ENCODE peak calls at places on chromosome 16, in nine cellular contexts. One of them, this sample, is unnamed.

GRCh38 chr16:79997257-79997656 is 396.7 kb upstream of the MAF start:
- DNase-seq in transverse colon: no peak
- DNase-seq in uterus: no peak
- DNase-seq in right lobe of liver: no peak
- DNase-seq in Peyer's patch: no peak
- DNase-seq in upper lobe of left lung: no peak
- DNase-seq in breast epithelium: no peak
- DNase-seq in body of pancreas: no peak
- DNase-seq in GM12891: no peak
- DNase-seq in this sample: no peak

GRCh38 chr16:71499775-71500364 is 10.7 kb upstream of the ZNF19 start:
- DNase-seq in transverse colon: peak; percentile 26
- DNase-seq in uterus: no peak
- DNase-seq in right lobe of liver: no peak
- DNase-seq in Peyer's patch: no peak
- DNase-seq in upper lobe of left lung: no peak
- DNase-seq in breast epithelium: no peak
- DNase-seq in body of pancreas: peak; percentile 59
- DNase-seq in GM12891: peak; percentile 24
- DNase-seq in this sample: no peak

GRCh38 chr16:25210758-25211157 is 6.0 kb upstream of the AQP8 start:
- DNase-seq in transverse colon: no peak
- DNase-seq in uterus: no peak
- DNase-seq in right lobe of liver: no peak
- DNase-seq in Peyer's patch: no peak
- DNase-seq in upper lobe of left lung: no peak
- DNase-seq in breast epithelium: no peak
- DNase-seq in body of pancreas: no peak
- DNase-seq in GM12891: no peak
- DNase-seq in this sample: no peak

GRCh38 chr16:1333149-1333812 is at the start of gene BAIAP3:
- DNase-seq in transverse colon: peak; percentile 64
- DNase-seq in uterus: no peak
- DNase-seq in right lobe of liver: no peak
- DNase-seq in Peyer's patch: peak; percentile 72
- DNase-seq in upper lobe of left lung: peak; percentile 93
- DNase-seq in breast epithelium: no peak
- DNase-seq in body of pancreas: peak; percentile 43
- DNase-seq in GM12891: peak; percentile 69
- DNase-seq in this sample: no peak

GRCh38 chr16:12097523-12098428 is 121.2 kb downstream of the SNX29 start:
- DNase-seq in transverse colon: peak; percentile 13
- DNase-seq in uterus: peak; percentile 31
- DNase-seq in right lobe of liver: peak; percentile 69
- DNase-seq in Peyer's patch: no peak
- DNase-seq in upper lobe of left lung: no peak
- DNase-seq in breast epithelium: no peak
- DNase-seq in body of pancreas: peak; percentile 32
- DNase-seq in GM12891: no peak
- DNase-seq in this sample: no peak

GRCh38 chr16:49366669-49367068 is 6.9 kb upstream of the C16orf78 start:
- DNase-seq in transverse colon: no peak
- DNase-seq in uterus: no peak
- DNase-seq in right lobe of liver: no peak
- DNase-seq in Peyer's patch: no peak
- DNase-seq in upper lobe of left lung: no peak
- DNase-seq in breast epithelium: no peak
- DNase-seq in body of pancreas: no peak
- DNase-seq in GM12891: no peak
- DNase-seq in this sample: no peak

GRCh38 chr16:50789757-50790156 is 47.9 kb downstream of the CYLD start:
- DNase-seq in transverse colon: no peak
- DNase-seq in uterus: no peak
- DNase-seq in right lobe of liver: no peak
- DNase-seq in Peyer's patch: no peak
- DNase-seq in upper lobe of left lung: no peak
- DNase-seq in breast epithelium: no peak
- DNase-seq in body of pancreas: no peak
- DNase-seq in GM12891: no peak
- DNase-seq in this sample: no peak

GRCh38 chr16:23423496-23424049 is 29.4 kb downstream of the COG7 start:
- DNase-seq in transverse colon: peak; percentile 85
- DNase-seq in uterus: peak; percentile 94
- DNase-seq in right lobe of liver: no peak
- DNase-seq in Peyer's patch: peak; percentile 59
- DNase-seq in upper lobe of left lung: no peak
- DNase-seq in breast epithelium: peak; percentile 95
- DNase-seq in body of pancreas: peak; percentile 77
- DNase-seq in GM12891: no peak
- DNase-seq in this sample: no peak

GRCh38 chr16:73434621-73435020 is 386.7 kb upstream of the ZFHX3 start:
- DNase-seq in transverse colon: no peak
- DNase-seq in uterus: no peak
- DNase-seq in right lobe of liver: no peak
- DNase-seq in Peyer's patch: no peak
- DNase-seq in upper lobe of left lung: no peak
- DNase-seq in breast epithelium: no peak
- DNase-seq in body of pancreas: no peak
- DNase-seq in GM12891: no peak
- DNase-seq in this sample: no peak

GRCh38 chr16:47375423-47375822 is 85.4 kb downstream of the ITFG1 start:
- DNase-seq in transverse colon: no peak
- DNase-seq in uterus: no peak
- DNase-seq in right lobe of liver: no peak
- DNase-seq in Peyer's patch: no peak
- DNase-seq in upper lobe of left lung: no peak
- DNase-seq in breast epithelium: no peak
- DNase-seq in body of pancreas: no peak
- DNase-seq in GM12891: no peak
- DNase-seq in this sample: no peak

GRCh38 chr16:24539850-24540484 is 601 bp downstream of the RBBP6 start:
- DNase-seq in transverse colon: peak; percentile 69
- DNase-seq in uterus: peak; percentile 57
- DNase-seq in right lobe of liver: peak; percentile 79
- DNase-seq in Peyer's patch: peak; percentile 79
- DNase-seq in upper lobe of left lung: peak; percentile 95
- DNase-seq in breast epithelium: peak; percentile 43
- DNase-seq in body of pancreas: peak; percentile 59
- DNase-seq in GM12891: peak; percentile 25
- DNase-seq in this sample: no peak

GRCh38 chr16:87223656-87224248 is 93.4 kb downstream of the C16orf95 start:
- DNase-seq in transverse colon: no peak
- DNase-seq in uterus: no peak
- DNase-seq in right lobe of liver: no peak
- DNase-seq in Peyer's patch: no peak
- DNase-seq in upper lobe of left lung: no peak
- DNase-seq in breast epithelium: no peak
- DNase-seq in body of pancreas: no peak
- DNase-seq in GM12891: no peak
- DNase-seq in this sample: no peak

GRCh38 chr16:20768121-20768520 is 4.3 kb downstream of the ACSM3 start:
- DNase-seq in transverse colon: no peak
- DNase-seq in uterus: no peak
- DNase-seq in right lobe of liver: no peak
- DNase-seq in Peyer's patch: no peak
- DNase-seq in upper lobe of left lung: no peak
- DNase-seq in breast epithelium: no peak
- DNase-seq in body of pancreas: no peak
- DNase-seq in GM12891: no peak
- DNase-seq in this sample: no peak

DNA sequence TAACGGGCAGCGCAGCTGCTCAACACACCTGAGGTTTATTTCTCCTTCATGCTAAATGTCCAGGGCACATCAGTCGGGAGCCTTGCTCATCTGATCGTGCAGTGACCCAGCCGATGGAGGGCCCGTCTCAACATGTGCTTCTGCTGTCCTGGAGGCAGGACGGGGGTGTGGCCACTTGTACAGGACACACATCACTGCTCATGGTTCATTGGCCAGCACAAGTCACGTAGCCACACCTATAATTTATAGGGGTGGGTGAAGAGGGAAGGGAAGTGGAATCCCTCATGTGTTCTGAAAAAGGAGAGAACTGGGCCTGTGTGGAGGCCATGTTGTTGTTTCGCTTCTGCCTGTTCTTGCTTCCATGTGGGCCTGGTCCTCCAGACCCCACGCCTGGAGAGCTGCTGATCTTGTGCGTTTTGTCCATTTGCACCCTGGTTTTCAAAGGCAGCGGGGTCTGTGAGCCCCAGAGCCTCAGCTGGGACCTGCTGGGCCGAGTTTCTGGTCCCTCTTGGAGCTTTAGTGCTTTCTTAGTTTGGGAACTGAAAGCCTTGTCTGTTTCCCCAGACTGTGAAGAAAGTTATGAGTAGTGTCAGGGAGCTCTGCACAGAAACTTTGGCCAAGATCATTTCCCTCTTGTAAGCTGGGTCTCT is 60.5 kb downstream of the CMIP start:
- DNase-seq in transverse colon: peak; percentile 48
- DNase-seq in uterus: no peak
- DNase-seq in right lobe of liver: peak; percentile 55
- DNase-seq in Peyer's patch: no peak
- DNase-seq in upper lobe of left lung: no peak
- DNase-seq in breast epithelium: peak; percentile 46
- DNase-seq in body of pancreas: peak; percentile 41
- DNase-seq in GM12891: peak; percentile 54
- DNase-seq in this sample: no peak
- TF ChIP-seq POLR2A in transverse colon: no peak
- TF ChIP-seq POLR2A in uterus: no peak
- TF ChIP-seq POLR2A in right lobe of liver: no peak
- TF ChIP-seq POLR2A in Peyer's patch: no peak
- TF ChIP-seq POLR2A in upper lobe of left lung: no peak
- TF ChIP-seq POLR2A in breast epithelium: no peak
- TF ChIP-seq POLR2A in body of pancreas: no peak
- TF ChIP-seq POLR2A in GM12891: peak; percentile 51
- TF ChIP-seq POLR2A in this sample: no peak

DNA sequence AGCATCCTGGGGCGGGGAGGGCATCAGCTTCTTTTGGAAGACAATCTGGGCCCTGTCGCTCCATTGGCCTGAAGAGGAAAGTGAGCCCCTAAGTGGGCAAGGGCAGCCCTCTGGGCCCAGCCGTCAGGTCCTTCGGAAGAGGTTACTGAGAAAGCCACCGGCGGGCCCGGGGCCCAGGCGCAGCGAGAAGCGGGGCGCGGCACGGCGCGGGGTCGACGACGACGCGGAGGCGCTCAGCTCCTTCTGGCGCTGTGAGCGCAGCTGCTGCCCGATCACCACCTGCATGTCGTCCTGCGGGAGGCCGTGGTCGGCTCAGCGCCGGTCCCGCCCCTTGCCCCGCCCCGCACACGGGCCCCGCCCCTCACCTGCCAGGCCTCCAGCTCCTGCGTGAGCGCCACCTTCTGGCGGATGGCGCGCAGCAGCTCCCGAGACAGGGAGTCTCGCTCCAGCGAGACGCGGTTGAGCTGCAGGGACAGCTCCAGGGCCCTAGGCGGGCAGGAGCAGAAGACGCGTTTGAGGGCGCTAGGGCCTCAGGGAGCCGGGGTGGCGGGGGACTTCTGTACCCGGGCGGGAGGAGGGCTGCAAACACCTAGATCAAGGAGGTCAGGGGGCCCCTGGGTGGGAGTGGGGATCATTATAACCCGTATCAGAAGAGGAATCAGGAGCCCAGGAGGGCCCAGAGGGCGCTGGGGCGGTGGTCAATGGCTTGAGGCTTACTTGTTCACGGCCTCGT is 4.3 kb downstream of the THOC6 start:
- DNase-seq in transverse colon: peak; percentile 93
- DNase-seq in uterus: peak; percentile 54
- DNase-seq in right lobe of liver: peak; percentile 92
- DNase-seq in Peyer's patch: peak; percentile 95
- DNase-seq in upper lobe of left lung: peak; percentile 97
- DNase-seq in breast epithelium: peak; percentile 80
- DNase-seq in body of pancreas: peak; percentile 92
- DNase-seq in GM12891: peak; percentile 88
- DNase-seq in this sample: no peak
- TF ChIP-seq POLR2A in transverse colon: peak; percentile 34
- TF ChIP-seq POLR2A in uterus: no peak
- TF ChIP-seq POLR2A in right lobe of liver: peak; percentile 20
- TF ChIP-seq POLR2A in Peyer's patch: peak; percentile 50
- TF ChIP-seq POLR2A in upper lobe of left lung: peak; percentile 40
- TF ChIP-seq POLR2A in breast epithelium: no peak
- TF ChIP-seq POLR2A in body of pancreas: peak; percentile 77
- TF ChIP-seq POLR2A in GM12891: no peak
- TF ChIP-seq POLR2A in this sample: no peak

DNA sequence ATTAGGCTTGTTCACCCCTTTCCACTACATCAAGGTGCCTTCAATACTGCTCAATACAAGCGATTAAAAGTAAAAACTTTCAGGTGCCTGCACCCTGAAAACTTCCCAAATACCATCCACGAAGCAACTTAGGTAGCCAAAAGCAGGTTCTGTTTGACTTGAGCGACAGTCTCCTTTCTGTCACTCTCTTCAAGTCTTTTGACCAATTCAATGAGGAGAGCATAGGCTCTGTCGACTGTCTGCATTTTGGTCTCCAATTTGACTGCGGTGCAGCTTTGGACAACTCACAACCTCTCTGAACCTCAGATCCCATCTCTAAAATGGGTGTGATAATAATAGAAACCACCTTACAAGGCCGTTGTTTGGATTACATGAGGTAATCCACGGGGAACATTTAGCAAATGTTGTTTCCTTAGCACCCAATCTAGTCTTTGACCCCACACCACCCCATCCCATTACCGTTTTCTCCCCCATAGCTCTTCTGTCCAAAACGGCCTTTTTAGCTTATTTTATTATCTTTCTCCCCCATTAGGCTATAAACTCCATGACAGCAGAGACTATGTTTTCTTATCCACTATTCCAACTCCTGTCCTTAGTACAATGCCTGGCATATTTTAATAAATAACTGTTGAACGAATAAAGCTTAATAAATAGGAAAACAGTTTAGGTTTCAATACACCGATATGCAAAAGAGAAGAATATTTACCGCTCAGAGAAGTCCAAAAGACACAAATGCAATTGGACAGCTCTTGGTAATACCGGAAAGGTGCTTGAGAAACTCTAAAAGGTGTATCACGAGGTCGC is 999 bp downstream of the MARF1 start:
- DNase-seq in transverse colon: no peak
- DNase-seq in uterus: no peak
- DNase-seq in right lobe of liver: no peak
- DNase-seq in Peyer's patch: no peak
- DNase-seq in upper lobe of left lung: no peak
- DNase-seq in breast epithelium: no peak
- DNase-seq in body of pancreas: no peak
- DNase-seq in GM12891: no peak
- DNase-seq in this sample: no peak
- TF ChIP-seq POLR2A in transverse colon: peak; percentile 11
- TF ChIP-seq POLR2A in uterus: no peak
- TF ChIP-seq POLR2A in right lobe of liver: no peak
- TF ChIP-seq POLR2A in Peyer's patch: no peak
- TF ChIP-seq POLR2A in upper lobe of left lung: no peak
- TF ChIP-seq POLR2A in breast epithelium: no peak
- TF ChIP-seq POLR2A in body of pancreas: no peak
- TF ChIP-seq POLR2A in GM12891: no peak
- TF ChIP-seq POLR2A in this sample: no peak

DNA sequence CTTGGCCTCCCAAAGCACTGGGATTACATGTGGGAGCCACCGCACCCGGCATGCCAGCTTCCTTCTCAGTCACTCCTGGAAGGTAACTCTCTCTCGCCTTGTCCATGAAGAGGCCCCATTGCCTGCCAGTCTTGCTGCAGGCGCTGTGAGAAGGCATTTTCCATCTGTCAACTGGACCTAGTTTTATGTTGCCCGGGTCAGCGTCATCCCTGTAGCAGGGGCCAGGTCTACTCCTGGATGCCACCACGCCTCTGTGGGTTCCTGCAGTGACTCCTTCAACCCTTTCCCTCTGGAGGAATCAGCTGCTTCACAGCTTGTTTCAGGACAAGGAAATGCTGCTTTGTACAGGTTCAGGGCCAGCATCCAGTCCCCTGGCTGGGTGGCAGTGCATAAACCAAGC is 2.6 kb upstream of the NLRC3 start:
- DNase-seq in transverse colon: no peak
- DNase-seq in uterus: no peak
- DNase-seq in right lobe of liver: no peak
- DNase-seq in Peyer's patch: no peak
- DNase-seq in upper lobe of left lung: no peak
- DNase-seq in breast epithelium: no peak
- DNase-seq in body of pancreas: no peak
- DNase-seq in GM12891: no peak
- DNase-seq in this sample: no peak
- TF ChIP-seq POLR2A in transverse colon: no peak
- TF ChIP-seq POLR2A in uterus: no peak
- TF ChIP-seq POLR2A in right lobe of liver: no peak
- TF ChIP-seq POLR2A in Peyer's patch: no peak
- TF ChIP-seq POLR2A in upper lobe of left lung: no peak
- TF ChIP-seq POLR2A in breast epithelium: no peak
- TF ChIP-seq POLR2A in body of pancreas: no peak
- TF ChIP-seq POLR2A in GM12891: no peak
- TF ChIP-seq POLR2A in this sample: no peak